ENCODE peak calls at places on chromosomes 12 and 14, in five cellular contexts. J, H, I, S and Y are unnamed samples.

GRCh38 chr12:132754555-132754954 is 7.1 kb downstream of the ANKLE2 start:
- DNase-seq in S (no peak), H (no peak), J (no peak), I (no peak), Y (no peak)

GRCh38 chr12:3489057-3489456 is 1.9 kb upstream of the PRMT8 start:
- DNase-seq in S (no peak), J (no peak), H (no peak), I (no peak), Y (no peak)

GRCh38 chr12:67025543-67026114 is 243.5 kb upstream of the CAND1 start:
- DNase-seq in I (no peak), H (peak), J (peak), S (peak), Y (no peak)

GRCh38 chr14:63725786-63726185 is 2.1 kb downstream of the SGPP1 start:
- DNase-seq in J (no peak), S (no peak), I (peak), H (no peak), Y (no peak)

GRCh38 chr12:127533353-127533752 is 733.6 kb upstream of the TMEM132C start:
- DNase-seq in H (no peak), J (no peak), I (no peak), S (no peak), Y (no peak)

GRCh38 chr12:124480469-124481256 is 86.7 kb downstream of the NCOR2 start:
- DNase-seq in I (peak), J (no peak), H (peak), S (peak), Y (no peak)

GRCh38 chr14:77067632-77068514 is 30.2 kb upstream of the CIPC start:
- DNase-seq in J (peak), S (peak), H (peak), I (peak), Y (no peak)

GRCh38 chr14:105883066-105884005 is 357.0 kb downstream of the TMEM121 start:
- DNase-seq in H (peak), S (peak), J (peak), I (no peak), Y (no peak)

GRCh38 chr12:5561843-5562242 is 129.9 kb downstream of the NTF3 start:
- DNase-seq in I (no peak), S (no peak), H (no peak), J (no peak), Y (no peak)

GRCh38 chr12:89992668-89993401 is 284.2 kb upstream of the ATP2B1 start:
- DNase-seq in J (no peak), S (no peak), I (no peak), H (no peak), Y (no peak)

GRCh38 chr12:79691299-79692248 is 810 bp upstream of the PAWR start:
- DNase-seq in H (peak), I (peak), J (no peak), S (no peak), Y (peak)

GRCh38 chr12:53204351-53204750 is 2.7 kb downstream of the ITGB7 start:
- DNase-seq in H (no peak), I (no peak), J (no peak), S (no peak), Y (no peak)

GRCh38 chr12:118374909-118375308 is 1.4 kb upstream of the SUDS3 start:
- DNase-seq in I (no peak), H (no peak), S (no peak), J (no peak), Y (no peak)

GRCh38 chr12:123237646-123238329 is 4.6 kb downstream of the MTRFR start:
- DNase-seq in S (peak), H (peak), J (peak), I (peak), Y (no peak)

GRCh38 chr14:29928342-29928640 is 644 bp upstream of the PRKD1 start:
- DNase-seq in I (no peak), H (no peak), S (no peak), J (no peak), Y (no peak)
- H3K4me3 ChIP-seq in I (peak), H (no peak), S (no peak), J (peak), Y (peak)

DNA sequence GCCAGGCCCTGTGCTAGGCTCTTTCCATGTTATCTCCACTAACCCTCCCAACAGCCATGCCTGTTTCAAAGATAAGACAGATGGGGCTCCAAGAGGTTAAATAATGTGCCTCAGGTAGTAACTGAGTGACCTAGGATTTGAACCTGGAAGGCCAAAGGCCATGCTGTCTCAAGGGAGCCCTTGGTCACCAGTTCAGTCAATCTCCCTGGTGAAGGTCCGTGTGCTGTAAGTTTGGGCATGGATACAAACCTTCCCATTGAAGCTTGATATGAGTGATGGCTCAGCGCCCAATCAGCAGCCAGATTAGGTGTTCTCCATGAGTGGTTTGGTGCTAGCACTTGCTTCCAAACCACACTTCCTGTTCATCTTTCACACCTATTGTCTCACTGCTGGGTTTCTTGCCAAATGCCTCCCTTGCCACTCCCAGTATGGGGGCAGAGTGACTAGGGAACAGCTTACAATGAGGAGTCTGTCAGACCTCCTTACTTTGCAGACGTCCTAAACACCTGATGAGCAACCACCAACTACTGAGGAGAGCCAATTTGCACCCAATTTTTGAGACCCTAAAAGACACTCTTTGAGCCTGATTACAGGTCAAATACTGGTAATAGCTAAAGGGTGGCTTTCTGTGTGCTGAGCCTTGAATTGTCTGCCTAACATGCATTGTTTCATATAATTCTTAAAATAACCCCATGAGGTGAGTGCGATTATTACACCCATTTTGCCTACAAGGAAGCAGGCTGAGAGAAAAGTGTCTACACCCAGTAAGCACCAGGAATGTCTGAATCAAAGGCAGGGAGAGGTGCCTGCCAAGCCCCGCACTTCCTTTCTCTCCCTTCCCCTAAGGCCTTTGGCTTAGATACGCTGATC is 48.5 kb upstream of the FOS start:
- DNase-seq in I (peak), J (no peak), H (no peak), S (peak), Y (no peak)
- TF ChIP-seq CTCF in I (no peak), J (no peak), H (peak), S (peak), Y (no peak)

DNA sequence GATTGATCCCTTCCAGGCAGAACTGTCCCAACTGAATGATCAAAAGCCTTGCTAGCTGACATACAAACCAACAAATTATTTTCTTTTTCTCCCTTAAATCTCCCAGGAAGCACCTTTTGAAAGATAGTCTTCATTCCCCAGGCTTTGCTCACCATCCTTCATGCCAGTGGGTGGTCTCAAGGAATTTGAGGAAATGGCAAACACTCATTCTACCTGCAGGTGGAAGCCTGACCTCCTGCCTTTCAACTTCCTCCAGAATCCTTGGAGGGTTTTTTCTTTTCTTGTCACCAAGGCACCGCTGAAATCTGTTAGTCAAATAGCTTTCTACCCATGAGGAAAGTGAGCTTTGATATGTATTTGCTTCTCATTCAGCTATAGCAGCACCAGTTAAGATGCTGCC is 128.5 kb downstream of the WIF1 start:
- DNase-seq in S (no peak), I (no peak), H (no peak), J (no peak), Y (no peak)
- H3K4me3 ChIP-seq in S (no peak), I (no peak), H (no peak), J (no peak), Y (no peak)

GRCh38 chr14:61561657-61562276 is 133.5 kb upstream of the HIF1A start:
- DNase-seq in J (peak), S (peak), H (peak), I (peak), Y (peak)
- TF ChIP-seq CTCF in J (peak), S (no peak), H (peak), I (no peak), Y (no peak)